ENCODE peak calls at places on chromosomes 7 and 10, in seven cellular contexts. U is CD8-positive, alpha-beta T cell; B is effector memory CD4-positive, alpha-beta T cell; W is stomach; L is lung; N is heart right ventricle; G is left lung. K is an unnamed sample.

GRCh38 chr7:150340024-150340749 is 1.2 kb downstream of the RARRES2 start:
- DNase-seq in U (no peak), B (no peak), W (peak; percentile 55), L (no peak), N (peak; percentile 62), G (no peak), K (no peak)

GRCh38 chr10:117686606-117687005 is 144.1 kb downstream of the EMX2 start:
- DNase-seq in U (no peak), B (no peak), W (no peak), L (no peak), N (no peak), G (no peak), K (no peak)

GRCh38 chr7:41574377-41574776 is 128.5 kb downstream of the INHBA start:
- DNase-seq in U (no peak), B (no peak), W (no peak), L (no peak), N (no peak), G (no peak), K (no peak)

GRCh38 chr7:69800495-69800894 is 202.2 kb downstream of the AUTS2 start:
- DNase-seq in U (no peak), B (no peak), W (no peak), L (peak; percentile 64), N (no peak), G (peak; percentile 68), K (no peak)

GRCh38 chr10:129740532-129741279 is 223.4 kb downstream of the EBF3 start:
- DNase-seq in U (no peak), B (no peak), W (peak; percentile 8), L (no peak), N (no peak), G (no peak), K (no peak)

GRCh38 chr10:48612241-48612943 is 7.5 kb upstream of the ARHGAP22 start:
- DNase-seq in U (no peak), B (no peak), W (no peak), L (peak; percentile 25), N (no peak), G (no peak), K (no peak)

GRCh38 chr7:7761340-7761973 is 43.0 kb upstream of the RPA3 start:
- DNase-seq in U (no peak), B (no peak), W (no peak), L (no peak), N (no peak), G (no peak), K (peak; percentile 77)

GRCh38 chr7:92827464-92827863 is 8.9 kb downstream of the CDK6 start:
- DNase-seq in U (no peak), B (no peak), W (no peak), L (no peak), N (no peak), G (no peak), K (no peak)

GRCh38 chr7:110803602-110804143 is 287.3 kb upstream of the LRRN3 start:
- DNase-seq in U (no peak), B (no peak), W (no peak), L (no peak), N (no peak), G (no peak), K (no peak)

GRCh38 chr10:117563780-117564179 is 21.2 kb downstream of the EMX2 start:
- DNase-seq in U (no peak), B (no peak), W (no peak), L (no peak), N (no peak), G (no peak), K (no peak)

GRCh38 chr7:90681336-90682019 is 85.4 kb downstream of the CDK14 start:
- DNase-seq in U (no peak), B (no peak), W (no peak), L (no peak), N (no peak), G (no peak), K (no peak)

GRCh38 chr7:113015038-113015645 is 71.5 kb downstream of the GPR85 start:
- DNase-seq in U (no peak), B (no peak), W (no peak), L (no peak), N (no peak), G (no peak), K (no peak)

GRCh38 chr7:64463636-64464375 is 99.1 kb downstream of the ZNF680 start:
- DNase-seq in U (no peak), B (peak; percentile 2), W (no peak), L (peak; percentile 45), N (peak; percentile 74), G (peak; percentile 49), K (peak; percentile 1)

GRCh38 chr7:66078067-66078466 is 2.4 kb downstream of the ASL start:
- DNase-seq in U (no peak), B (no peak), W (no peak), L (no peak), N (peak; percentile 35), G (no peak), K (no peak)

DNA sequence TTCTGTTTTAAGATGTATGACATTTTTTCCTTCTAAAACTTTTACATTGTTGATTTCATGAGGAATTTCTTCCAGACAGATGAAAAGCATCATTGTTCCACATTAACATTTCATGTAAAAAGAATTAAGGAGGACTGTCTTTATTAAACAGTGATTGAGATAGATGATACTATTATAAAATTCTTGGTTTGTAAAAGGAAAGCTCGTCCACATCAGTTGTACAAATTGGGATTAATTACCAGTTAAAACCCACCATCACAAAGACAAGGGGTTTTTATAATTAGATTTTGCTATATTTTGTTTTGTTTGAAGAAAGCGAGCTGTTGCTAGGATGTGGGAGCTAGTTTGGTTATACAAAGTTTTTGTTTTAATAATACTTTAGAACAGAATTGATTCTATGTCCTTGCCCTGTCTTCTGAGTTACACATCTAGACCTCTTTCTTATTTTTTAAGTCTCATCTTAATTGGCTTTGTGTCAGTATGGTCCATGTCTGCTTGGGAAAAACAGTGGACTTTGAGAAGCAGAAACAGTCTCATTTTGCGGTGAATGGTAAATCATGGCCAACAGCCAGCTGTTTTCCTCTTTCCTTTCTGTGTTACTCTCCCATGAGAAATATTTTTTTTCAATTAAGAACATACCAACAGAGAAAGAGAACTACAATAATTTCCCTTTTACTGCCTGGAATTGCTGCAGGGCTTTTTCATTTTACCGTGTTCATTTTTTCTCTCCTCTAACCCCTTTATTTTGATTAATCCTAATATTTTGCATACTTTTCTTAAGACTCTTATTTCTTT is 3.2 kb downstream of the TES start:
- DNase-seq in U (no peak), B (no peak), W (no peak), L (no peak), N (no peak), G (no peak), K (no peak)
- H3K4me1 ChIP-seq in U (peaks cover 69% of the 10 kb centered on the region), B (peaks cover 41% of the 10 kb centered on the region), W (peaks cover 27% of the 10 kb centered on the region), L (peaks cover 2% of the 10 kb centered on the region), N (peaks cover 33% of the 10 kb centered on the region), G (peaks cover 38% of the 10 kb centered on the region), K (peaks cover 81% of the 10 kb centered on the region)

GRCh38 chr10:12592967-12593366 is 243.6 kb downstream of the CAMK1D start:
- DNase-seq in U (no peak), B (no peak), W (no peak), L (no peak), N (no peak), G (no peak), K (no peak)
- H3K27ac ChIP-seq in U (no peak overlapping the region), B (no peak overlapping the region), W (no peak overlapping the region), L (no peak overlapping the region), N (no peak overlapping the region), G (no peak overlapping the region), K (no peak overlapping the region)

GRCh38 chr7:129902788-129903422 is 49.9 kb downstream of the UBE2H start:
- DNase-seq in U (no peak), B (no peak), W (no peak), L (no peak), N (no peak), G (no peak), K (no peak)

GRCh38 chr7:129906700-129907099 is 46.1 kb downstream of the UBE2H start:
- DNase-seq in U (no peak), B (no peak), W (no peak), L (no peak), N (no peak), G (no peak), K (peak; percentile 44)

GRCh38 chr7:129907122-129907741 is 45.5 kb downstream of the UBE2H start:
- DNase-seq in U (no peak), B (no peak), W (no peak), L (no peak), N (no peak), G (no peak), K (no peak)

GRCh38 chr7:129908181-129908580 is 44.6 kb downstream of the UBE2H start:
- DNase-seq in U (no peak), B (no peak), W (no peak), L (no peak), N (no peak), G (no peak), K (no peak)

DNA sequence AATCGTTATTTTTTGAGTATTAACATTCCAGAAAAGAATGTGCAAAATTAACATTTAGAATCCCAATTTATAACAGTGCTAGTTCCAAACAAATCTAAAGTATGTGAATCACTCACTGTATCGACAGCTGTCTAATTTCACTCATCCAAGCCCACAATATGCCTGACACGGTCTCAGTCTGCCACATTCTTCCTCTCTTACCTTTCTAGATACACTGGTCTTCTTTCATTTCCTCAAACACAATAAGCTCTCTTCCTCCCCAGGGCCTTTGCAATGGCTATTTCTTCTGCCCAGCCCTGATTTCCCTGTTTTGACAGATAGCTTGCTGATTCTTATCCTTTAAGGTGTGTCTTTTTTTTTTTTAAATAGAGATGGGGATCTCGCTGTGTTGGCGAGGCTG is 48.8 kb downstream of the UBE2H start:
- DNase-seq in U (no peak), B (no peak), W (no peak), L (no peak), N (no peak), G (no peak), K (no peak)
- H3K4me1 ChIP-seq in U (peaks cover 77% of the 10 kb centered on the region), B (peaks cover 55% of the 10 kb centered on the region), W (peaks cover 37% of the 10 kb centered on the region), L (peaks cover 4% of the 10 kb centered on the region), N (peaks cover 52% of the 10 kb centered on the region), G (peaks cover 4% of the 10 kb centered on the region), K (peaks cover 62% of the 10 kb centered on the region)

DNA sequence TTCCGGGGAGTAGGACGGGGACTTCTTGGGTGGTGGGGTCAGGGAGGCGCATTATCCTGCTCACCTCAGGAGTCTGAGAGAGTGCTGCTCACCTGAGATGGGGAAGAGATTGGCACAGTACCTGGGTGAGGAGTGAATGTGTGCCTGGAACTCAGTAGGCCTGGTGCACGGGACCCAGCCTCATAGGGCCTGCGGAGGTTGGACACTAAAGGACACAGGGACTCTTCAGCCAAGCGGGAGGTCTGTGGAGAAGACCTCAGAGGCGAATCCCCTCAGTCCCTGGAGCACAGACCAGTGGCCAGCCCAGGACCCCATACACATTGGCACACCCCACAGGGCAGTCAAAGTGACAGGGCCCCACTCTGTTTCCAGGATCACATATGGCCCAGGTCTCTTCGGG is 73.2 kb downstream of the OAT start:
- DNase-seq in U (no peak), B (no peak), W (no peak), L (no peak), N (no peak), G (no peak), K (no peak)
- H3K27ac ChIP-seq in U (no peak overlapping the region), B (no peak overlapping the region), W (no peak overlapping the region), L (no peak overlapping the region), N (no peak overlapping the region), G (no peak overlapping the region), K (no peak overlapping the region)

GRCh38 chr7:47479821-47480575 is 101.9 kb downstream of the TNS3 start:
- DNase-seq in U (no peak), B (no peak), W (no peak), L (no peak), N (no peak), G (peak; percentile 32), K (no peak)
- H3K4me1 ChIP-seq in U (no peaks in the 10 kb centered on the region), B (no peaks in the 10 kb centered on the region), W (peaks cover 76% of the 10 kb centered on the region), L (peaks cover 35% of the 10 kb centered on the region), N (peaks cover 70% of the 10 kb centered on the region), G (peaks cover 44% of the 10 kb centered on the region), K (no peaks in the 10 kb centered on the region)